ENCODE peak calls at places on chromosomes 6 and 20, in ten cellular contexts. H is non-pigmented ciliary epithelial cell; K is iPS-NIHi11; G is HFFc6; Q is NCI-H146; J is left lung; Z is activated CD4-positive, CD25-positive, alpha-beta regulatory T cell; U is activated CD4-positive, alpha-beta T cell treated with anti-CD3 and anti-CD28 coated beads, Interleukin-2, amount 50 U/mL, for 24 hours; L is body of pancreas; W is stimulated activated CD4-positive, alpha-beta T cell treated with anti-CD3 and anti-CD28 coated beads, Interleukin-2, amount 100 ng/mL, for 48 hours. A is an unnamed sample.
A peak's percentile ranks its signal among the peaks of the same experiment; 100 is the strongest.

GRCh38 chr6:45054610-45055009 is 273.5 kb upstream of the RUNX2 start:
- DNase-seq in L (no peak), J (no peak), G (no peak), H (no peak), U (no peak), K (no peak), Q (no peak), Z (no peak), W (no peak), A (no peak)

GRCh38 chr20:19995220-19995863 is 21.8 kb upstream of the NAA20 start:
- DNase-seq in L (no peak), U (no peak), W (peak; percentile 23), Q (peak; percentile 69), G (peak; percentile 43), Z (no peak), H (no peak), K (no peak), J (no peak), A (no peak)

GRCh38 chr20:46964299-46965123 is 69.9 kb downstream of the EYA2 start:
- DNase-seq in G (no peak), L (no peak), K (no peak), J (no peak), Z (no peak), Q (peak; percentile 29), W (no peak), H (no peak), U (no peak), A (no peak)

GRCh38 chr6:167651251-167652041 is 175.3 kb upstream of the AFDN start:
- DNase-seq in G (no peak), L (no peak), H (no peak), Q (no peak), J (no peak), W (no peak), K (no peak), U (no peak), Z (no peak), A (no peak)

GRCh38 chr20:44700306-44700705 is 14.9 kb upstream of the CCN5 start:
- DNase-seq in Z (no peak), H (no peak), W (no peak), Q (peak; percentile 77), J (no peak), K (no peak), G (no peak), L (no peak), U (no peak), A (no peak)

GRCh38 chr6:14228571-14228970 is 111.0 kb downstream of the CD83 start:
- DNase-seq in H (no peak), J (no peak), W (peak; percentile 28), L (peak; percentile 25), K (no peak), U (peak; percentile 47), Q (no peak), Z (no peak), G (peak; percentile 60), A (no peak)

GRCh38 chr6:12661690-12662089 is 54.9 kb upstream of the PHACTR1 start:
- DNase-seq in J (no peak), G (no peak), H (no peak), Z (no peak), W (no peak), L (no peak), Q (no peak), U (no peak), K (no peak), A (no peak)

GRCh38 chr6:44201638-44202303 is 15.0 kb upstream of the MYMX start:
- DNase-seq in K (no peak), G (no peak), Q (no peak), W (no peak), Z (no peak), H (no peak), U (no peak), J (no peak), L (no peak), A (no peak)

GRCh38 chr20:53994088-53994487 is 76.3 kb downstream of the BCAS1 start:
- DNase-seq in H (no peak), J (no peak), U (no peak), G (no peak), K (no peak), Z (no peak), Q (no peak), L (no peak), W (no peak), A (no peak)

GRCh38 chr6:108557494-108558371 is 3.0 kb upstream of the FOXO3 start:
- DNase-seq in G (peak; percentile 61), H (no peak), J (peak; percentile 91), Z (peak; percentile 58), K (peak; percentile 86), U (peak; percentile 54), Q (peak; percentile 93), L (peak; percentile 82), W (peak; percentile 57), A (peak; percentile 91)

GRCh38 chr6:36252005-36252404 is 17.9 kb upstream of the PNPLA1 start:
- DNase-seq in Q (no peak), U (no peak), K (no peak), L (no peak), H (no peak), W (no peak), J (no peak), Z (no peak), G (no peak), A (no peak)

GRCh38 chr6:132369526-132369925 is 31.7 kb downstream of the MOXD1 start:
- DNase-seq in Q (no peak), J (no peak), L (no peak), K (no peak), G (peak; percentile 88), W (no peak), U (no peak), H (peak; percentile 52), Z (no peak), A (no peak)

GRCh38 chr6:22466665-22467064 is 102.7 kb upstream of the HDGFL1 start:
- DNase-seq in L (no peak), J (no peak), W (no peak), H (no peak), U (no peak), K (peak; percentile 14), Z (no peak), Q (peak; percentile 58), G (no peak), A (no peak)

GRCh38 chr20:33839591-33839990 is 28.4 kb downstream of the CHMP4B start:
- DNase-seq in J (no peak), L (peak; percentile 82), U (no peak), Q (no peak), W (no peak), H (no peak), Z (no peak), G (no peak), K (no peak), A (no peak)

GRCh38 chr6:50657513-50657912 is 55.8 kb upstream of the TFAP2D start:
- DNase-seq in U (no peak), W (no peak), H (no peak), Q (no peak), K (no peak), Z (no peak), G (no peak), L (no peak), J (no peak), A (no peak)

GRCh38 chr6:110491644-110492317 is 15.4 kb upstream of the SLC22A16 start:
- DNase-seq in Q (no peak), Z (no peak), U (no peak), W (no peak), J (no peak), K (peak; percentile 24), G (no peak), H (no peak), L (no peak), A (no peak)

GRCh38 chr6:141077355-141078333 is 1055.1 kb upstream of the GJE1 start:
- DNase-seq in K (peak; percentile 54), Z (no peak), J (no peak), U (no peak), W (peak; percentile 5), G (no peak), Q (peak; percentile 87), H (no peak), L (no peak), A (no peak)

GRCh38 chr6:134714113-134714512 is 235.8 kb downstream of the ALDH8A1 start:
- DNase-seq in G (no peak), Z (no peak), L (no peak), H (no peak), J (no peak), Q (no peak), W (no peak), U (no peak), K (no peak), A (no peak)

GRCh38 chr6:125165256-125165655 is 11.7 kb downstream of the TPD52L1 start:
- DNase-seq in Q (no peak), G (peak; percentile 3), U (no peak), J (no peak), Z (no peak), W (no peak), K (no peak), L (no peak), H (no peak), A (no peak)

GRCh38 chr6:30821862-30822784 is 62.2 kb upstream of the DDR1 start:
- DNase-seq in L (peak; percentile 44), Q (peak; percentile 8), G (peak; percentile 48), K (no peak), H (no peak), U (no peak), Z (no peak), W (no peak), J (no peak), A (no peak)